ENCODE peak calls at places on chromosomes 11 and 22, in seven cellular contexts. Z is HepG2, X is HCT116, I is GM12878, W is K562, N is H1, U is SK-N-SH. P is an unnamed sample.

GRCh38 chr11:32312206-32312817 is 123.0 kb downstream of the WT1 start:
- DNase-seq in Z (no peak), X (no peak), I (no peak), W (no peak), N (no peak), U (no peak), P (no peak)

GRCh38 chr11:2776351-2777061 is 76.7 kb upstream of the KCNQ1OT1 start:
- DNase-seq in Z (no peak), X (no peak), I (no peak), W (no peak), N (no peak), U (no peak), P (no peak)

GRCh38 chr11:66595245-66595904 is 2.4 kb downstream of the CCS start:
- DNase-seq in Z (no peak), X (no peak), I (peak; percentile 37), W (peak; percentile 72), N (no peak), U (no peak), P (no peak)

GRCh38 chr22:23113067-23113846 is 28.5 kb downstream of the RSPH14 start:
- DNase-seq in Z (no peak), X (no peak), I (no peak), W (no peak), N (no peak), U (peak; percentile 84), P (no peak)

GRCh38 chr11:71201936-71202597 is 50.3 kb downstream of the SHANK2 start:
- DNase-seq in Z (no peak), X (no peak), I (no peak), W (no peak), N (no peak), U (no peak), P (no peak)

GRCh38 chr22:23609983-23610781 is 21.9 kb downstream of the DRICH1 start:
- DNase-seq in Z (no peak), X (no peak), I (no peak), W (no peak), N (no peak), U (peak; percentile 58), P (peak; percentile 62)

GRCh38 chr11:43268161-43268560 is 43.6 kb upstream of the API5 start:
- DNase-seq in Z (no peak), X (no peak), I (no peak), W (no peak), N (no peak), U (no peak), P (no peak)

GRCh38 chr11:106950067-106950491 is 68.2 kb downstream of the GUCY1A2 start:
- DNase-seq in Z (no peak), X (no peak), I (no peak), W (no peak), N (no peak), U (no peak), P (no peak)

GRCh38 chr11:128884703-128885338 is 6.3 kb upstream of the KCNJ5 start:
- DNase-seq in Z (peak; percentile 54), X (peak; percentile 63), I (no peak), W (peak; percentile 70), N (no peak), U (peak; percentile 77), P (peak; percentile 80)

GRCh38 chr11:48900131-48900800 is 83.4 kb downstream of the TRIM51G start:
- DNase-seq in Z (no peak), X (no peak), I (no peak), W (peak; percentile 1), N (no peak), U (no peak), P (no peak)

GRCh38 chr11:59154585-59154984 is 11.9 kb downstream of the FAM111A start:
- DNase-seq in Z (no peak), X (no peak), I (no peak), W (peak; percentile 14), N (no peak), U (no peak), P (no peak)

GRCh38 chr11:75028321-75029097 is 39.8 kb downstream of the NEU3 start:
- DNase-seq in Z (no peak), X (no peak), I (no peak), W (no peak), N (no peak), U (no peak), P (no peak)

GRCh38 chr22:24219750-24220149 is 25.1 kb downstream of the GGT5 start:
- DNase-seq in Z (no peak), X (no peak), I (no peak), W (no peak), N (no peak), U (peak; percentile 14), P (no peak)

GRCh38 chr22:49724030-49724892 is 103.4 kb downstream of the BRD1 start:
- DNase-seq in Z (no peak), X (no peak), I (no peak), W (peak; percentile 21), N (no peak), U (peak; percentile 21), P (no peak)

GRCh38 chr22:31846161-31847115 is 92.6 kb downstream of the DEPDC5 start:
- DNase-seq in Z (no peak), X (no peak), I (no peak), W (peak; percentile 37), N (no peak), U (peak; percentile 25), P (no peak)

GRCh38 chr11:73292481-73292880 is 15.6 kb upstream of the ARHGEF17 start:
- DNase-seq in Z (no peak), X (no peak), I (no peak), W (no peak), N (no peak), U (no peak), P (no peak)

GRCh38 chr11:104705475-104706195 is 192.6 kb downstream of the CASP12 start:
- DNase-seq in Z (no peak), X (no peak), I (peak; percentile 59), W (no peak), N (no peak), U (no peak), P (peak; percentile 32)

GRCh38 chr11:45109400-45109799 is 37.0 kb upstream of the PRDM11 start:
- DNase-seq in Z (no peak), X (no peak), I (no peak), W (no peak), N (no peak), U (no peak), P (no peak)

DNA sequence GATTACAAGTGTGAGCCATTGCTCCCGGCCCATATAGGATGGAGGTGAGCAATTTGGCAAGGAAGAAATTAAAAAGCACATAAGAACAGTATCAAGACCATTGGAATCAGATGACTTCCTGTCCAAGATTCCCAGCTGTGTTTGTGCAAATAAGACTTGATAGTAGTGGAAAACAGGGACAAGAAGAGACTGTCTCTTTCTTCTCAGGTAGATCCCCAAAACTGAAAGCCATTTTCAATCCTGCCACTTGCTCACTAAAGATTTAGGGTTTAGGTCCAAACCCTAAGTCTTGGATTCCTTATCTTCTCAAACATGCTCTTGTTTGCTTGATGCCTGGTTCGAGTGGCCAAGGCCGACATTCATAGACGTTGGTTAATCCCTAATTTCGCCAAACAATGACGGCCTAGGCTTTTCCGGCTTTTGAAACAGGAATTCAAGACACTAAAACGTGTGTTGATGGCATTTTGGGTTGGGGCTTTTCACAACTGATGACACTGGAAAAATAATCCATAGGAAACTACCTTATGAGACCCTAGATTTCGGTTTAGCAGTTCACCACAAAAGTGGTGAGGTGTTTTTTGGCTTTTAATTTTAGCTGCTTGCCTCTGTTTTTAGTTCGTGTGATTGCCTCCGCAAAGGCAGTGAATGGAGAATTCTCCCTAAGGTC is 1.0 kb upstream of the GTPBP1 start:
- DNase-seq in Z (peak; percentile 44), X (no peak), I (no peak), W (peak; percentile 34), N (no peak), U (no peak), P (no peak)
- TF ChIP-seq JUND in Z (no peak), X (no peak), I (no peak), W (no peak), N (no peak), U (no peak), P (no peak)

GRCh38 chr22:47175151-47175760 is 412.8 kb downstream of the TBC1D22A start:
- DNase-seq in Z (no peak), X (no peak), I (no peak), W (no peak), N (no peak), U (no peak), P (no peak)
- TF ChIP-seq JUND in Z (no peak), X (no peak), I (no peak), W (no peak), N (no peak), U (no peak), P (no peak)

GRCh38 chr22:48675141-48675827 is 1152.4 kb downstream of the BRD1 start:
- DNase-seq in Z (no peak), X (no peak), I (no peak), W (no peak), N (no peak), U (no peak), P (no peak)
- TF ChIP-seq JUND in Z (no peak), X (no peak), I (no peak), W (no peak), N (no peak), U (no peak), P (no peak)

GRCh38 chr11:57427692-57428082 is 766 bp upstream of the SLC43A3 start:
- DNase-seq in Z (no peak), X (no peak), I (no peak), W (no peak), N (no peak), U (no peak), P (no peak)
- TF ChIP-seq JUND in Z (no peak), X (no peak), I (no peak), W (no peak), N (no peak), U (no peak), P (no peak)

GRCh38 chr22:41922940-41923594 is 3.5 kb downstream of the TNFRSF13C start:
- DNase-seq in Z (no peak), X (no peak), I (no peak), W (no peak), N (no peak), U (no peak), P (no peak)
- TF ChIP-seq JUND in Z (no peak), X (no peak), I (no peak), W (no peak), N (no peak), U (no peak), P (no peak)

GRCh38 chr22:30206964-30207363 is 39.6 kb downstream of the LIF start:
- DNase-seq in Z (peak; percentile 85), X (peak; percentile 78), I (no peak), W (no peak), N (no peak), U (peak; percentile 38), P (peak; percentile 45)
- TF ChIP-seq JUND in Z (peak; percentile 73), X (no peak), I (no peak), W (no peak), N (no peak), U (peak; percentile 94), P (no peak)

DNA sequence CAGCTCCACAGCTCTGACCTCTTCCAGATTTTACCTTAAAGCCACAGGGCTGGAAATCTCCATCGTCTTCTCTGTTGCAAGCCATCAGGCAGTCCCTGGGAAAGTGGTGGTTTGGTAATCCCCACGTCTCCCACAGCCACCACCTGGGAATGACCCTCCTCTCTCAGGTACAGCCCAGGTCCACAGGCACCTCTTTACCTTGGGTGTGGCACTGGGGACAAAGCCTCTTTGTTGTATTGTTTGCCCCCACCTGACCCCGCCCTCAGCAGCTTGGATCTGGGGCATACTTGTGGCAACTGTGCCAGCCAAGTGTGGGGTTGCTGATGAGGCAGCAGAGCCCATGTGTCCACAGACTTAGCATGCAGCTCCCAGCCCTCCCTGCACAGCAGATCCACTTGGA is 77.6 kb downstream of the LRRC32 start:
- DNase-seq in Z (no peak), X (no peak), I (no peak), W (no peak), N (no peak), U (no peak), P (no peak)
- TF ChIP-seq JUND in Z (no peak), X (no peak), I (no peak), W (no peak), N (no peak), U (no peak), P (no peak)

GRCh38 chr22:29199702-29200400 is 5.8 kb upstream of the EMID1 start:
- DNase-seq in Z (no peak), X (no peak), I (no peak), W (no peak), N (no peak), U (no peak), P (no peak)
- TF ChIP-seq JUND in Z (no peak), X (no peak), I (no peak), W (no peak), N (no peak), U (no peak), P (no peak)